ENCODE peak calls at places on chromosome 1, in eight cellular contexts. C is GM10248; U is stimulated activated naive CD8-positive, alpha-beta T cell treated with anti-CD3 and anti-CD28 coated beads, Interleukin-15, Interleukin-2, amounts not matched to agents 100 U/mL and 50 U/mL, for 24 hours; O is central memory CD4-positive, alpha-beta T cell; T is NCI-H1694; Q is occipital lobe; M is natural killer cell treated with Interleukin-12 subunit alpha and Interleukin-12 subunit beta and Interleukin-15 and Interleukin-18, amount 100 ng/mL, for 72 hours; E is CD4-positive, alpha-beta T cell. J is an unnamed sample.

GRCh38 chr1:201561604-201562003 is 22.7 kb downstream of the NAV1 start:
- DNase-seq in E (no peak), C (no peak), M (no peak), O (no peak), Q (no peak), U (no peak), T (no peak), J (no peak)

GRCh38 chr1:209758360-209758759 is 2.5 kb downstream of the TRAF3IP3 start:
- DNase-seq in M (no peak), T (no peak), U (no peak), E (no peak), C (no peak), Q (no peak), O (no peak), J (no peak)

GRCh38 chr1:65541865-65542264 is 121.4 kb downstream of the LEPR start:
- DNase-seq in E (no peak), Q (no peak), U (no peak), O (no peak), T (no peak), C (no peak), M (no peak), J (no peak)

GRCh38 chr1:32811265-32811664 is 5.9 kb downstream of the YARS1 start:
- DNase-seq in T (no peak), E (no peak), U (no peak), C (no peak), M (no peak), Q (no peak), O (no peak), J (no peak)

GRCh38 chr1:232012773-232013386 is 386.3 kb downstream of the DISC1 start:
- DNase-seq in M (no peak), C (no peak), Q (no peak), T (no peak), U (no peak), O (no peak), E (no peak), J (peak)

GRCh38 chr1:18332626-18333025 is 148.1 kb upstream of the KLHDC7A start:
- DNase-seq in M (no peak), E (no peak), T (no peak), O (no peak), C (no peak), U (no peak), Q (no peak), J (no peak)

GRCh38 chr1:94805912-94806311 is 14.2 kb upstream of the SLC44A3 start:
- DNase-seq in M (peak), T (peak), O (peak), E (peak), C (peak), Q (peak), U (peak), J (no peak)

GRCh38 chr1:88983791-88984552 is 8.5 kb downstream of the KYAT3 start:
- DNase-seq in C (peak), M (no peak), E (no peak), Q (no peak), U (no peak), T (peak), O (peak), J (no peak)

GRCh38 chr1:47697616-47698335 is 259.9 kb downstream of the FOXD2 start:
- DNase-seq in O (no peak), T (no peak), E (no peak), C (no peak), M (no peak), U (no peak), Q (no peak), J (no peak)

GRCh38 chr1:6329392-6329791 is 64.2 kb downstream of the ACOT7 start:
- DNase-seq in E (no peak), O (no peak), Q (no peak), T (peak), U (no peak), M (no peak), C (no peak), J (no peak)

GRCh38 chr1:224681816-224682215 is 65.7 kb downstream of the CNIH3 start:
- DNase-seq in C (no peak), T (no peak), E (no peak), O (no peak), U (no peak), Q (no peak), M (no peak), J (no peak)

GRCh38 chr1:5976231-5976630 is 16.0 kb downstream of the NPHP4 start:
- DNase-seq in T (no peak), M (no peak), U (no peak), E (no peak), Q (no peak), O (no peak), C (no peak), J (no peak)

GRCh38 chr1:75616436-75617433 is 5.8 kb upstream of the SLC44A5 start:
- DNase-seq in O (no peak), T (no peak), M (no peak), U (no peak), C (peak), Q (no peak), E (no peak), J (no peak)

GRCh38 chr1:28926629-28927441 is 12.5 kb downstream of the EPB41 start:
- DNase-seq in M (peak), T (no peak), E (no peak), U (no peak), O (peak), C (peak), Q (no peak), J (no peak)

GRCh38 chr1:240417317-240417716 is 194.6 kb downstream of the GREM2 start:
- DNase-seq in M (no peak), E (no peak), Q (no peak), T (no peak), U (no peak), C (no peak), O (no peak), J (no peak)

GRCh38 chr1:30085814-30086770 is 637.3 kb downstream of the MATN1 start:
- DNase-seq in C (peak), M (peak), U (peak), E (no peak), O (no peak), Q (no peak), T (peak), J (no peak)

GRCh38 chr1:48750089-48750488 is 26.6 kb downstream of the BEND5 start:
- DNase-seq in Q (no peak), O (no peak), E (no peak), M (no peak), U (no peak), T (no peak), C (peak), J (no peak)

GRCh38 chr1:160546942-160547341 is 23.9 kb upstream of the SLAMF6 start:
- DNase-seq in M (no peak), U (no peak), E (no peak), Q (no peak), T (no peak), C (no peak), O (no peak), J (no peak)

GRCh38 chr1:19815801-19816736 is 986 bp upstream of the RNF186 start:
- DNase-seq in Q (no peak), T (no peak), E (no peak), O (no peak), C (no peak), M (no peak), U (no peak), J (peak)

GRCh38 chr1:24236170-24237045 is 49.3 kb upstream of the IFNLR1 start:
- DNase-seq in E (no peak), T (no peak), U (peak), C (peak), Q (no peak), O (no peak), M (no peak), J (no peak)

GRCh38 chr1:90347366-90347765 is 352.5 kb downstream of the ZNF326 start:
- DNase-seq in C (no peak), M (no peak), O (no peak), U (no peak), E (no peak), T (no peak), Q (no peak), J (no peak)

GRCh38 chr1:85683292-85684025 is 24.8 kb downstream of the ZNHIT6 start:
- DNase-seq in O (no peak), U (no peak), E (no peak), Q (no peak), C (no peak), M (no peak), T (no peak), J (no peak)

GRCh38 chr1:20376880-20377494 is 86.3 kb downstream of the VWA5B1 start:
- DNase-seq in T (peak), E (peak), C (peak), O (peak), U (peak), Q (no peak), M (peak), J (no peak)

GRCh38 chr1:235919127-235919796 is 52.6 kb upstream of the LYST start:
- DNase-seq in E (no peak), T (peak), Q (no peak), M (no peak), C (no peak), U (no peak), O (no peak), J (no peak)

GRCh38 chr1:20725189-20726106 is 7.1 kb downstream of the SH2D5 start:
- DNase-seq in Q (no peak), M (no peak), T (no peak), U (no peak), O (no peak), E (no peak), C (no peak), J (no peak)

GRCh38 chr1:185338719-185339622 is 21.9 kb upstream of the IVNS1ABP start:
- DNase-seq in Q (no peak), C (peak), M (peak), T (no peak), O (peak), U (peak), E (peak), J (peak)

GRCh38 chr1:77950873-77951272 is 28.0 kb downstream of the FUBP1 start:
- DNase-seq in T (no peak), M (no peak), C (no peak), O (no peak), E (no peak), U (no peak), Q (no peak), J (no peak)

GRCh38 chr1:220906561-220907334 is 27.5 kb downstream of the HLX start:
- DNase-seq in O (no peak), T (no peak), M (no peak), Q (no peak), E (no peak), U (no peak), C (no peak), J (no peak)

GRCh38 chr1:55155522-55155921 is 59.6 kb downstream of the USP24 start:
- DNase-seq in Q (peak), U (no peak), E (no peak), M (no peak), C (no peak), O (no peak), T (no peak), J (peak)

GRCh38 chr1:29392486-29393450 is 156.4 kb downstream of the PTPRU start:
- DNase-seq in U (no peak), O (no peak), M (no peak), C (no peak), T (no peak), Q (no peak), E (no peak), J (no peak)

GRCh38 chr1:221712776-221713431 is 29.0 kb downstream of the DUSP10 start:
- DNase-seq in M (peak), E (peak), U (peak), O (peak), C (peak), Q (no peak), T (no peak), J (no peak)

GRCh38 chr1:10980094-10980577 is 32.3 kb upstream of the TARDBP start:
- DNase-seq in U (no peak), T (no peak), M (no peak), O (no peak), E (no peak), C (no peak), Q (peak), J (peak)

GRCh38 chr1:82706741-82707140 is 906.0 kb downstream of the ADGRL2 start:
- DNase-seq in M (no peak), T (no peak), U (no peak), Q (no peak), O (no peak), E (no peak), C (no peak), J (no peak)

GRCh38 chr1:226125097-226125630 is 61.4 kb downstream of the ACBD3 start:
- DNase-seq in M (peak), U (peak), Q (peak), C (peak), T (peak), E (peak), O (peak), J (peak)

GRCh38 chr1:158112994-158113758 is 67.5 kb upstream of the CD1D start:
- DNase-seq in C (peak), M (no peak), E (peak), U (peak), T (peak), Q (no peak), O (no peak), J (no peak)

J was measured in tibial artery.